ENCODE peak calls at places on chromosomes 5 and 9, in four cellular contexts. X is T-helper 9 cell, T is HCT116, L is aorta. C is an unnamed sample.

GRCh38 chr5:141878186-141878770 is at the start of gene PCDH1:
- DNase-seq in L (peak), X (peak), T (no peak), C (no peak)

GRCh38 chr9:126412945-126413344 is 86.3 kb downstream of the MVB12B start:
- DNase-seq in X (no peak), T (no peak), L (no peak), C (no peak)

GRCh38 chr9:73380411-73380810 is 228.7 kb downstream of the ANXA1 start:
- DNase-seq in L (no peak), T (no peak), X (no peak), C (no peak)

GRCh38 chr9:73780916-73781315 is 629.3 kb downstream of the ANXA1 start:
- DNase-seq in T (no peak), L (no peak), X (no peak), C (no peak)

GRCh38 chr5:73902327-73903051 is 276.5 kb downstream of the ARHGEF28 start:
- DNase-seq in T (peak), X (no peak), L (no peak), C (no peak)

GRCh38 chr9:22041329-22041728 is 32.2 kb upstream of the CDKN2B start:
- DNase-seq in X (no peak), T (no peak), L (no peak), C (no peak)

GRCh38 chr5:122173484-122174191 is 44.3 kb downstream of the ZNF474 start:
- DNase-seq in T (no peak), L (no peak), X (no peak), C (no peak)

GRCh38 chr9:113879906-113880305 is 3.8 kb downstream of the ZNF618 start:
- DNase-seq in T (no peak), L (no peak), X (no peak), C (no peak)

GRCh38 chr5:11130111-11130510 is 369.1 kb upstream of the DAP start:
- DNase-seq in T (no peak), L (no peak), X (no peak), C (no peak)

GRCh38 chr5:133246376-133247144 is 194.7 kb downstream of the HSPA4 start:
- DNase-seq in L (no peak), X (no peak), T (no peak), C (no peak)

GRCh38 chr5:109911731-109912130 is 222.0 kb downstream of the MAN2A1 start:
- DNase-seq in X (no peak), T (no peak), L (no peak), C (no peak)

GRCh38 chr5:159156839-159157238 is 52.5 kb downstream of the RNF145 start:
- DNase-seq in L (no peak), T (peak), X (no peak), C (no peak)

GRCh38 chr5:945691-946541 is 53.2 kb downstream of the TRIP13 start:
- DNase-seq in T (no peak), L (peak), X (no peak), C (no peak)

GRCh38 chr9:121156263-121156731 is 45.4 kb downstream of the RAB14 start:
- DNase-seq in X (no peak), L (no peak), T (no peak), C (no peak)

GRCh38 chr9:8733096-8733954 is 933.7 kb upstream of the DMAC1 start:
- DNase-seq in T (no peak), X (no peak), L (peak), C (peak)

GRCh38 chr9:97640290-97640689 is 6.7 kb downstream of the NCBP1 start:
- DNase-seq in T (no peak), L (no peak), X (no peak), C (no peak)

GRCh38 chr9:78879324-78880100 is 582.6 kb downstream of the PSAT1 start:
- DNase-seq in X (no peak), T (no peak), L (no peak), C (no peak)

GRCh38 chr9:33137781-33138264 is 29.3 kb downstream of the B4GALT1 start:
- DNase-seq in L (no peak), X (no peak), T (no peak), C (no peak)

GRCh38 chr5:132850066-132850465 is 16.2 kb downstream of the GDF9 start:
- DNase-seq in X (no peak), T (no peak), L (no peak), C (no peak)

GRCh38 chr9:18058564-18058963 is 415.4 kb upstream of the ADAMTSL1 start:
- DNase-seq in L (no peak), X (no peak), T (no peak), C (no peak)

GRCh38 chr9:70525553-70525952 is 111.1 kb upstream of the KLF9 start:
- DNase-seq in X (no peak), L (no peak), T (no peak), C (no peak)

GRCh38 chr5:119136666-119137318 is 65.9 kb downstream of the DMXL1 start:
- DNase-seq in X (no peak), L (no peak), T (no peak), C (no peak)

GRCh38 chr5:17365756-17366155 is 132.3 kb upstream of the TAF11L2 start:
- DNase-seq in T (no peak), L (no peak), X (no peak), C (no peak)

GRCh38 chr9:98774746-98775145 is 21.6 kb downstream of the ANKS6 start:
- DNase-seq in X (peak), L (peak), T (no peak), C (no peak)

GRCh38 chr9:37480759-37481158 is 5.0 kb upstream of the POLR1E start:
- DNase-seq in T (no peak), L (no peak), X (no peak), C (no peak)

GRCh38 chr9:132556701-132557100 is 25.7 kb upstream of the BARHL1 start:
- DNase-seq in T (no peak), X (no peak), L (no peak), C (peak)

GRCh38 chr5:78533356-78533755 is 115.2 kb downstream of the LHFPL2 start:
- DNase-seq in X (no peak), L (no peak), T (no peak), C (no peak)

GRCh38 chr5:151125421-151125820 is 32.2 kb downstream of the ANXA6 start:
- DNase-seq in T (no peak), X (no peak), L (no peak), C (no peak)

GRCh38 chr5:91126448-91126847 is 256.7 kb downstream of the ARRDC3 start:
- DNase-seq in X (no peak), T (no peak), L (no peak), C (no peak)

GRCh38 chr9:22084336-22085035 is 75.4 kb upstream of the CDKN2B start:
- DNase-seq in T (peak), X (no peak), L (no peak), C (no peak)

GRCh38 chr9:70263421-70263820 is 4.6 kb downstream of the SMC5 start:
- DNase-seq in T (no peak), L (no peak), X (no peak), C (no peak)

GRCh38 chr5:80318212-80318611 is 1.6 kb upstream of the SPZ1 start:
- DNase-seq in L (no peak), X (no peak), T (no peak), C (no peak)

GRCh38 chr5:153147891-153148623 is 342.4 kb upstream of the GRIA1 start:
- DNase-seq in T (no peak), X (no peak), L (no peak), C (no peak)

GRCh38 chr9:4739587-4740372 is 1.2 kb downstream of the AK3 start:
- DNase-seq in X (no peak), T (no peak), L (no peak), C (no peak)

GRCh38 chr9:6197330-6197729 is 18.3 kb upstream of the IL33 start:
- DNase-seq in L (no peak), T (peak), X (no peak), C (no peak)

GRCh38 chr5:78367318-78367991 is 7.0 kb downstream of the SCAMP1 start:
- DNase-seq in T (no peak), X (no peak), L (no peak), C (no peak)

GRCh38 chr5:167982-168660 is 23.2 kb upstream of the LRRC14B start:
- DNase-seq in L (peak), T (no peak), X (no peak), C (peak)

C was measured in psoas muscle.